ENCODE peak calls at places on chromosomes 12 and 14, in four cellular contexts. One of them, this sample, is unnamed. For H3K9me3 and H3K27me3, the result is how much of the 10 kb centered on the place peaks cover.

GRCh38 chr14:39015360-39015961 is 87.6 kb downstream of the SEC23A start:
- DNase-seq in uterus: no peak
- DNase-seq in heart right ventricle: no peak
- DNase-seq in aorta: no peak
- DNase-seq in this sample: no peak

GRCh38 chr12:27616356-27617150 is 79.7 kb upstream of the REP15 start:
- DNase-seq in uterus: no peak
- DNase-seq in heart right ventricle: no peak
- DNase-seq in aorta: no peak
- DNase-seq in this sample: no peak

GRCh38 chr14:71856199-71856919 is 75.9 kb upstream of the RGS6 start:
- DNase-seq in aorta: no peak
- DNase-seq in heart right ventricle: no peak
- DNase-seq in uterus: no peak
- DNase-seq in this sample: no peak

GRCh38 chr12:28171356-28172060 is 18.7 kb upstream of the CCDC91 start:
- DNase-seq in heart right ventricle: no peak
- DNase-seq in uterus: no peak
- DNase-seq in aorta: no peak
- DNase-seq in this sample: no peak

GRCh38 chr12:124868252-124868965 is 4.7 kb upstream of the SCARB1 start:
- DNase-seq in uterus: no peak
- DNase-seq in aorta: no peak
- DNase-seq in heart right ventricle: no peak
- DNase-seq in this sample: peak

GRCh38 chr14:99522934-99523660 is 41.9 kb downstream of the CCNK start:
- DNase-seq in heart right ventricle: no peak
- DNase-seq in aorta: no peak
- DNase-seq in uterus: no peak
- DNase-seq in this sample: peak

GRCh38 chr14:37623552-37623951 is 28.1 kb downstream of the TTC6 start:
- DNase-seq in uterus: no peak
- DNase-seq in aorta: no peak
- DNase-seq in heart right ventricle: no peak
- DNase-seq in this sample: no peak

GRCh38 chr14:38350102-38350501 is 94.2 kb upstream of the CLEC14A start:
- DNase-seq in heart right ventricle: no peak
- DNase-seq in uterus: no peak
- DNase-seq in aorta: no peak
- DNase-seq in this sample: no peak

GRCh38 chr14:61104358-61104757 is 123.3 kb downstream of the SLC38A6 start:
- DNase-seq in heart right ventricle: no peak
- DNase-seq in uterus: no peak
- DNase-seq in aorta: no peak
- DNase-seq in this sample: no peak

GRCh38 chr12:111448831-111449790 is 43.4 kb downstream of the SH2B3 start:
- DNase-seq in heart right ventricle: no peak
- DNase-seq in aorta: no peak
- DNase-seq in uterus: no peak
- DNase-seq in this sample: no peak

GRCh38 chr12:66302827-66303169 is 505 bp downstream of the HELB start:
- DNase-seq in heart right ventricle: no peak
- DNase-seq in uterus: no peak
- DNase-seq in aorta: no peak
- DNase-seq in this sample: no peak

GRCh38 chr12:109696485-109697269 is 16.9 kb upstream of the FAM222A start:
- DNase-seq in aorta: no peak
- DNase-seq in uterus: no peak
- DNase-seq in heart right ventricle: no peak
- DNase-seq in this sample: no peak

GRCh38 chr12:66061557-66062279 is 68.8 kb downstream of the LLPH start:
- DNase-seq in aorta: no peak
- DNase-seq in heart right ventricle: no peak
- DNase-seq in uterus: no peak
- DNase-seq in this sample: no peak

GRCh38 chr14:72836085-72836484 is 57.8 kb downstream of the DPF3 start:
- DNase-seq in uterus: no peak
- DNase-seq in aorta: no peak
- DNase-seq in heart right ventricle: no peak
- DNase-seq in this sample: no peak

DNA sequence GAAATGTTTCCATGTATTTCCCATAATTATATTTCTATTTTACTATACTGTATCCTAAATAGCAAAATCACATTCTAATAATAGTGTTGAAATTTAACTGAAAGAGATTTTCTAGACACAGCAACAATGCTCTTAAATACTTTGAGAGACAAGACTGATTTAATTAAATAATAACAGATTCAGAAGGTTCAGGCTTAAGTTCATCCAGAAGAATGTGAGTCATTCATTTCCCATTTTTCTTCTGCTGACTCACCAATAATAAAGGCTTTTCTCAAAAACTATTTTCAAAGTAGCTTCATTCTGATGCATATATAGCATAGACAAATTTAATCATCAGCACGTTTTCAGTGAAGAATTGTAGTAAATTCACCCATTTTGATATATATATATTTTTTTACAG is 481.4 kb downstream of the MDGA2 start:
- DNase-seq in heart right ventricle: no peak
- DNase-seq in aorta: no peak
- DNase-seq in uterus: no peak
- DNase-seq in this sample: no peak
- H3K9me3 ChIP-seq in heart right ventricle: under half
- H3K9me3 ChIP-seq in aorta: under half
- H3K9me3 ChIP-seq in uterus: under half
- H3K9me3 ChIP-seq in this sample: under half

GRCh38 chr12:127660961-127661360 is 606.0 kb upstream of the TMEM132C start:
- DNase-seq in aorta: no peak
- DNase-seq in heart right ventricle: no peak
- DNase-seq in uterus: no peak
- DNase-seq in this sample: no peak
- H3K27me3 ChIP-seq in aorta: under half
- H3K27me3 ChIP-seq in heart right ventricle: under half
- H3K27me3 ChIP-seq in uterus: under half
- H3K27me3 ChIP-seq in this sample: under half

GRCh38 chr14:68685419-68686211 is 107.3 kb downstream of the ZFP36L1 start:
- DNase-seq in uterus: peak
- DNase-seq in heart right ventricle: no peak
- DNase-seq in aorta: no peak
- DNase-seq in this sample: peak
- H3K27ac ChIP-seq in uterus: peak
- H3K27ac ChIP-seq in heart right ventricle: peak
- H3K27ac ChIP-seq in aorta: no peak
- H3K27ac ChIP-seq in this sample: no peak

GRCh38 chr14:105910426-105910825 is 384.0 kb downstream of the TMEM121 start:
- DNase-seq in uterus: no peak
- DNase-seq in aorta: no peak
- DNase-seq in heart right ventricle: no peak
- DNase-seq in this sample: no peak
- H3K9me3 ChIP-seq in uterus: under half
- H3K9me3 ChIP-seq in aorta: under half
- H3K9me3 ChIP-seq in heart right ventricle: under half
- H3K9me3 ChIP-seq in this sample: under half

GRCh38 chr14:103879118-103879569 is 31.8 kb upstream of the PPP1R13B start:
- DNase-seq in heart right ventricle: no peak
- DNase-seq in uterus: no peak
- DNase-seq in aorta: no peak
- DNase-seq in this sample: no peak
- H3K27me3 ChIP-seq in heart right ventricle: under half
- H3K27me3 ChIP-seq in uterus: under half
- H3K27me3 ChIP-seq in aorta: under half
- H3K27me3 ChIP-seq in this sample: under half

GRCh38 chr14:33369041-33369440 is 430.4 kb downstream of the NPAS3 start:
- DNase-seq in heart right ventricle: no peak
- DNase-seq in uterus: no peak
- DNase-seq in aorta: no peak
- DNase-seq in this sample: no peak

GRCh38 chr14:33375781-33376180 is 437.1 kb downstream of the NPAS3 start:
- DNase-seq in aorta: no peak
- DNase-seq in heart right ventricle: no peak
- DNase-seq in uterus: no peak
- DNase-seq in this sample: no peak

GRCh38 chr14:33364536-33364935 is 425.9 kb downstream of the NPAS3 start:
- DNase-seq in aorta: no peak
- DNase-seq in heart right ventricle: no peak
- DNase-seq in uterus: no peak
- DNase-seq in this sample: no peak

GRCh38 chr14:33369972-33370371 is 431.3 kb downstream of the NPAS3 start:
- DNase-seq in uterus: no peak
- DNase-seq in aorta: no peak
- DNase-seq in heart right ventricle: no peak
- DNase-seq in this sample: no peak
- H3K27ac ChIP-seq in uterus: no peak
- H3K27ac ChIP-seq in aorta: no peak
- H3K27ac ChIP-seq in heart right ventricle: no peak
- H3K27ac ChIP-seq in this sample: no peak

GRCh38 chr14:106579084-106579483 is 1052.7 kb downstream of the TMEM121 start:
- DNase-seq in uterus: no peak
- DNase-seq in heart right ventricle: no peak
- DNase-seq in aorta: no peak
- DNase-seq in this sample: no peak

DNA sequence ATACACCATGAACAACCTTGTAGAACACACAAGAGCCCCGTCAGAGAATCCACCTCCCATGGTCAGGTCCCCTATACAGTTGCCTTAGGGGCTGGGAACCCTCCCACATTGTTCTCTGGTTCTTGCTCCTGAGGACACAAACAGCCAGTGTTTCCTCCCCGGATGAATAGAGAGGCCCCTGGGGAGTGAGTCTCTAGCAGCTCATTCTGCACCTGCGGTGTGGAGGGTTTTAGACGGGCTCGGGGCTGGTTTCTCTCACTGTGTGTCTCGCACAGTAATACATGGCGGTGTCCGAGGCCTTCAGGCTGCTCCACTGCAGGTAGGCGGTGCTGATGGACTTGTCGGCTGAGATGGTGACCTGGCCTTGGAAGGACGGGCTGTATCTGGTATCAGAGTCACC is 1052.1 kb downstream of the TMEM121 start:
- DNase-seq in uterus: no peak
- DNase-seq in heart right ventricle: no peak
- DNase-seq in aorta: no peak
- DNase-seq in this sample: no peak
- H3K9me3 ChIP-seq in uterus: under half
- H3K9me3 ChIP-seq in heart right ventricle: under half
- H3K9me3 ChIP-seq in aorta: under half
- H3K9me3 ChIP-seq in this sample: under half

GRCh38 chr12:94179723-94180122 is 31.3 kb downstream of the PLXNC1 start:
- DNase-seq in aorta: no peak
- DNase-seq in uterus: no peak
- DNase-seq in heart right ventricle: no peak
- DNase-seq in this sample: no peak
- H3K27me3 ChIP-seq in aorta: under half
- H3K27me3 ChIP-seq in uterus: under half
- H3K27me3 ChIP-seq in heart right ventricle: under half
- H3K27me3 ChIP-seq in this sample: under half